ENCODE peak calls at places on chromosomes 7 and 10, in five cellular contexts. W, P, T, M and K are unnamed samples.

GRCh38 chr10:72353963-72354355 is 760 bp downstream of the DNAJB12 start:
- DNase-seq in W (peak), P (peak), T (no peak), M (peak), K (no peak)

GRCh38 chr10:60522617-60523016 is 132.9 kb upstream of the ANK3 start:
- DNase-seq in W (no peak), P (no peak), T (no peak), M (no peak), K (no peak)

GRCh38 chr7:19621740-19622139 is 87.1 kb downstream of the POLR1F start:
- DNase-seq in W (peak), P (no peak), T (no peak), M (no peak), K (no peak)

GRCh38 chr7:100674441-100675407 is 1.2 kb downstream of the GNB2 start:
- DNase-seq in W (no peak), P (peak), T (no peak), M (peak), K (no peak)

GRCh38 chr10:70829543-70829942 is 13.8 kb downstream of the SGPL1 start:
- DNase-seq in W (no peak), P (no peak), T (no peak), M (no peak), K (no peak)

GRCh38 chr7:18096087-18096486 is 68.4 kb upstream of the PRPS1L1 start:
- DNase-seq in W (no peak), P (no peak), T (no peak), M (no peak), K (no peak)

GRCh38 chr10:11170993-11171416 is 153.3 kb downstream of the CELF2 start:
- DNase-seq in W (no peak), P (no peak), T (no peak), M (peak), K (no peak)

GRCh38 chr7:82559203-82559805 is 115.7 kb upstream of the CACNA2D1 start:
- DNase-seq in W (no peak), P (no peak), T (no peak), M (peak), K (peak)

GRCh38 chr7:92714767-92715166 is 121.6 kb downstream of the CDK6 start:
- DNase-seq in W (no peak), P (no peak), T (no peak), M (no peak), K (no peak)

GRCh38 chr10:103765981-103766380 is 89.4 kb downstream of the SH3PXD2A start:
- DNase-seq in W (peak), P (peak), T (no peak), M (no peak), K (no peak)

GRCh38 chr10:30454744-30455498 is 20.9 kb downstream of the MAP3K8 start:
- DNase-seq in W (peak), P (no peak), T (no peak), M (no peak), K (peak)

GRCh38 chr10:96536129-96536528 is 22.4 kb upstream of the TLL2 start:
- DNase-seq in W (no peak), P (no peak), T (no peak), M (no peak), K (no peak)

GRCh38 chr10:100182281-100182680 is 3.5 kb downstream of the ERLIN1 start:
- DNase-seq in W (no peak), P (no peak), T (no peak), M (no peak), K (no peak)

GRCh38 chr7:8629504-8629903 is 196.1 kb downstream of the NXPH1 start:
- DNase-seq in W (no peak), P (no peak), T (no peak), M (peak), K (no peak)

GRCh38 chr10:96130326-96130758 is 245 bp downstream of the ZNF518A start:
- DNase-seq in W (peak), P (peak), T (peak), M (no peak), K (no peak)

GRCh38 chr10:78408671-78409472 is 375.2 kb downstream of the RPS24 start:
- DNase-seq in W (peak), P (peak), T (no peak), M (no peak), K (peak)

GRCh38 chr10:126135939-126136595 is 239.7 kb downstream of the FANK1 start:
- DNase-seq in W (no peak), P (no peak), T (no peak), M (peak), K (no peak)